ENCODE peak calls at places on chromosome 16, in four cellular contexts. Q, M, D and Y are unnamed samples.

GRCh38 chr16:27318399-27319256 is 4.9 kb downstream of the IL4R start:
- DNase-seq in M (peak; percentile 81), Q (peak; percentile 48), D (peak; percentile 58), Y (peak; percentile 76)

GRCh38 chr16:8026450-8026849 is 563.9 kb downstream of the TMEM114 start:
- DNase-seq in D (peak; percentile 77), Q (no peak), M (no peak), Y (no peak)

GRCh38 chr16:29025735-29026134 is 40.9 kb downstream of the LAT start:
- DNase-seq in Q (no peak), D (no peak), M (no peak), Y (no peak)

GRCh38 chr16:6541262-6541661 is 791.4 kb upstream of the RBFOX1 start:
- DNase-seq in Q (no peak), M (no peak), D (peak; percentile 48), Y (no peak)

GRCh38 chr16:64809876-64810629 is 311.8 kb downstream of the CDH11 start:
- DNase-seq in Q (no peak), D (no peak), M (no peak), Y (no peak)

GRCh38 chr16:23185661-23186060 is 3.1 kb downstream of the SCNN1G start:
- DNase-seq in M (no peak), Q (no peak), D (no peak), Y (no peak)

GRCh38 chr16:27214084-27214961 is 11.0 kb downstream of the KDM8 start:
- DNase-seq in M (no peak), Q (no peak), D (no peak), Y (no peak)

GRCh38 chr16:5350118-5350517 is 252.5 kb upstream of the EEF2KMT start:
- DNase-seq in M (no peak), Q (no peak), D (no peak), Y (no peak)

GRCh38 chr16:85172465-85173071 is 60.3 kb upstream of the CIBAR2 start:
- DNase-seq in D (peak; percentile 60), M (no peak), Q (no peak), Y (no peak)

GRCh38 chr16:88535857-88536222 is 34.4 kb upstream of the ZC3H18 start:
- DNase-seq in Q (no peak), D (no peak), M (no peak), Y (no peak)

GRCh38 chr16:88535181-88535856 is 34.9 kb upstream of the ZC3H18 start:
- DNase-seq in D (no peak), M (no peak), Q (no peak), Y (no peak)

GRCh38 chr16:88533945-88534641 is 36.1 kb upstream of the ZC3H18 start:
- DNase-seq in Q (peak; percentile 78), D (peak; percentile 82), M (no peak), Y (peak; percentile 85)

GRCh38 chr16:88533381-88533831 is 36.8 kb upstream of the ZC3H18 start:
- DNase-seq in Q (no peak), M (no peak), D (no peak), Y (no peak)

GRCh38 chr16:88534731-88535141 is 35.5 kb upstream of the ZC3H18 start:
- DNase-seq in Q (peak; percentile 28), M (no peak), D (peak; percentile 58), Y (no peak)
- H3K4me3 ChIP-seq in Q (no peak overlapping the region), M (peak overlapping the region; percentile 78), D (peak overlapping the region; percentile 29), Y (peak overlapping the region; percentile 94)

GRCh38 chr16:67397451-67397801 is 4.1 kb upstream of the TPPP3 start:
- DNase-seq in M (peak; percentile 79), Q (no peak), D (no peak), Y (no peak)
- H3K4me1 ChIP-seq in M (peaks cover 83% of the 10 kb centered on the region), Q (peaks cover 8% of the 10 kb centered on the region), D (peaks cover 14% of the 10 kb centered on the region), Y (peaks cover 31% of the 10 kb centered on the region)

DNA sequence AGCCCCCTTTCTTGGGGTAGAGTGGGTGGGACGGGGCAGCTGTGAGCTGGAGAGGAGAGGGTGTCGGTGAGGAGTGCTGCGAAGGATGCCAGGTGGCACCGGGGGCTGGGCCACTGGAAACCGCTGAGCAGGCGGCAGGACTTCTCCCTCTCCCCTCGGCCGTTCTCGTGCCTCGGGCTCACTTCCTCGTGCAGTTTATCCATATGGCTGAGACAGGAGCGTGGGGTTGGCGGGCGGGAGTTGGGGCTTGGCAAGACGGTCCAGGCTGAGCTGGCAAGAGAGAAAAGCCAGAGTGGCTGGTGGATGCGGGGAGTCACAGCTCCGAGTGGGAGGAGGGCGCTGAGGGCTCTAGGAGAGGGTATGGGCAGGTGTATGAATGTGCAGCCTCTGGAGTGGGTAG is 8.2 kb downstream of the TBC1D24 start:
- DNase-seq in Q (no peak), D (no peak), M (no peak), Y (no peak)
- H3K36me3 ChIP-seq in Q (no peaks in the 10 kb centered on the region), D (no peaks in the 10 kb centered on the region), M (no peaks in the 10 kb centered on the region), Y (no peaks in the 10 kb centered on the region)

GRCh38 chr16:86520317-86521210 is 10.2 kb downstream of the FOXF1 start:
- DNase-seq in D (no peak), M (no peak), Q (no peak), Y (no peak)

GRCh38 chr16:86521236-86522197 is 11.2 kb downstream of the FOXF1 start:
- DNase-seq in M (no peak), D (no peak), Q (no peak), Y (no peak)

GRCh38 chr16:86519007-86519648 is 8.8 kb downstream of the FOXF1 start:
- DNase-seq in M (no peak), D (no peak), Q (no peak), Y (no peak)

GRCh38 chr16:86517652-86518258 is 7.4 kb downstream of the FOXF1 start:
- DNase-seq in Q (no peak), M (no peak), D (peak; percentile 79), Y (no peak)

GRCh38 chr16:86519649-86520316 is 9.5 kb downstream of the FOXF1 start:
- DNase-seq in Q (peak; percentile 24), M (no peak), D (peak; percentile 83), Y (no peak)
- H3K4me3 ChIP-seq in Q (no peak overlapping the region), M (no peak overlapping the region), D (no peak overlapping the region), Y (peak overlapping the region; percentile 33)